ENCODE peak calls at places on chromosomes 4 and X, in four cellular contexts. W, M, G and Z are unnamed samples.

GRCh38 chr4:100842856-100843255 is 325.0 kb upstream of the EMCN start:
- DNase-seq in W (no peak), G (no peak), M (peak), Z (no peak)

GRCh38 chrX:73913580-73913979 is 350.6 kb downstream of the CHIC1 start:
- DNase-seq in M (peak), G (no peak), W (peak), Z (no peak)

GRCh38 chrX:33252306-33252825 is 41.0 kb upstream of the DMD start:
- DNase-seq in G (no peak), W (no peak), M (no peak), Z (no peak)

GRCh38 chr4:153205757-153206156 is 1.5 kb downstream of the TRIM2 start:
- DNase-seq in G (peak), W (peak), M (no peak), Z (peak)

GRCh38 chrX:14896273-14896672 is 23.1 kb downstream of the MOSPD2 start:
- DNase-seq in G (no peak), M (no peak), W (no peak), Z (no peak)

GRCh38 chrX:124086411-124086810 is 124.9 kb downstream of the STAG2 start:
- DNase-seq in G (no peak), M (no peak), W (no peak), Z (no peak)

GRCh38 chrX:22338740-22339139 is 66.0 kb downstream of the CBLL2 start:
- DNase-seq in W (peak), G (no peak), M (no peak), Z (no peak)

GRCh38 chr4:86564795-86565194 is 29.3 kb upstream of the PTPN13 start:
- DNase-seq in M (no peak), G (no peak), W (no peak), Z (no peak)

GRCh38 chr4:84597450-84597849 is 14.5 kb downstream of the CDS1 start:
- DNase-seq in G (no peak), W (no peak), M (no peak), Z (no peak)

GRCh38 chr4:23242962-23243361 is 550.2 kb downstream of the GBA3 start:
- DNase-seq in M (no peak), G (no peak), W (no peak), Z (no peak)

GRCh38 chr4:27861381-27861787 is 1000.7 kb downstream of the STIM2 start:
- DNase-seq in G (no peak), M (peak), W (peak), Z (no peak)

GRCh38 chr4:3269105-3269927 is 20.4 kb downstream of the MSANTD1 start:
- DNase-seq in M (no peak), W (no peak), G (peak), Z (no peak)

GRCh38 chrX:126165721-126166401 is at the start of gene DCAF12L2:
- DNase-seq in W (no peak), G (no peak), M (peak), Z (no peak)
- H3K4me3 ChIP-seq in W (no peak), G (no peak), M (peak), Z (peak)

GRCh38 chr4:133154725-133155124 is 5.6 kb downstream of the PCDH10 start:
- DNase-seq in W (peak), G (no peak), M (peak), Z (no peak)
- TF ChIP-seq CTCF in W (peak), G (peak), M (peak), Z (peak)

GRCh38 chr4:79046191-79046590 is 107.0 kb upstream of the PAQR3 start:
- DNase-seq in G (no peak), M (no peak), W (no peak), Z (no peak)

GRCh38 chr4:79048878-79049277 is 109.6 kb upstream of the PAQR3 start:
- DNase-seq in M (no peak), G (no peak), W (no peak), Z (no peak)

GRCh38 chr4:79050521-79050880 is 111.3 kb upstream of the PAQR3 start:
- DNase-seq in G (no peak), M (no peak), W (peak), Z (no peak)

GRCh38 chr4:79053754-79054153 is 114.5 kb upstream of the PAQR3 start:
- DNase-seq in M (no peak), G (no peak), W (no peak), Z (no peak)

DNA sequence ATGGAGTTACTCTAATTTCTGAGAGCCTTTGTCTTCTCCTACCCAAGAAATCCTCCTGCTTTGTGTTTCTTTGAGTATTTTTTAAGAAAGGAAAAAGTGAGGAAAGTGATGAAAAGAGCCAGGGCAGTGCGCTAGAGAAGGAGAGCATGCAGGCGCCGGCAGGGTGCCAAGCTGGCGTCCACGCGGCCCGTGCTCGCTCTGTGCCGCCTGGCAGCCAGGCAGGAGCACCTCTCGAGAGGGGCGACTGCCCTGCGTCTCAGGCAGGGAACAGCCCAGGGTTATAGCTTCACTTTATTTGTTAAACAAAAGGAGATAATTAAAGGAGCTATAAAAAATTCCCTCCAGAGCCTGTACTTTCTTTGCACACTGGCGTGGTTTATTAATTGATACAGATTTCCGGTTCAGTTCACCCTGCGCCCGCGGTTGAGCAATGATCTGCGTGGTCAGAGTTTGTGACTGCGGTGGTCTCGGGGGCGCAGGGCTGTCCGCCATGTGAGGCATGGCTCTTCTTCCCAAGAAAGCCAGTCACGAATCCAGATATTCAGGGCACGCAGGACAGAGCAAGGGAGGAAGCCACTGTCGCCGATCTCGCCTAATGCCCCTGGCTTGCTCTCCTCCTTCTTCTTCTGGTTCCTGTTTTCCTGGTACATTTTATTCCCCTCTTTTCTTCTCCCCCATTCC is 110.7 kb upstream of the PAQR3 start:
- DNase-seq in M (no peak), G (no peak), W (peak), Z (no peak)
- H3K4me3 ChIP-seq in M (no peak), G (peak), W (peak), Z (peak)

GRCh38 chrX:114344756-114345155 is 239.1 kb upstream of the HTR2C start:
- DNase-seq in G (no peak), W (peak), M (peak), Z (peak)
- TF ChIP-seq CTCF in G (peak), W (peak), M (peak), Z (peak)